ENCODE peak calls at places on chromosomes 16 and 17, in six cellular contexts. One of them, this sample, is unnamed.
A peak's percentile ranks its signal among the peaks of the same experiment; 100 is the strongest.

GRCh38 chr16:3508736-3509135 is 7.9 kb downstream of the CLUAP1 start:
- DNase-seq in midbrain: no peak
- DNase-seq in NCI-H1092: no peak
- DNase-seq in activated T-helper 1 cell treated with anti-CD3 and anti-CD28 coated beads, Interleukin-12 subunit alpha, Interleukin-12 subunit beta, Interleukin-2, Interleukin-4 antibody, amounts not matched to agents 30 ng/mL and 10 ng/mL and 1 ng/mL, durations not matched to agents 14 hours and 24 hours and 36 hours: no peak
- DNase-seq in fibroblast of lung: no peak
- DNase-seq in AG04450: no peak
- DNase-seq in this sample: no peak

GRCh38 chr16:57118461-57119084 is 26.2 kb downstream of the CPNE2 start:
- DNase-seq in activated T-helper 1 cell treated with anti-CD3 and anti-CD28 coated beads, Interleukin-12 subunit alpha, Interleukin-12 subunit beta, Interleukin-2, Interleukin-4 antibody, amounts not matched to agents 30 ng/mL and 10 ng/mL and 1 ng/mL, durations not matched to agents 14 hours and 24 hours and 36 hours: no peak
- DNase-seq in midbrain: no peak
- DNase-seq in AG04450: no peak
- DNase-seq in NCI-H1092: no peak
- DNase-seq in fibroblast of lung: no peak
- DNase-seq in this sample: no peak

GRCh38 chr17:14813649-14814048 is 451.5 kb downstream of the PMP22 start:
- DNase-seq in activated T-helper 1 cell treated with anti-CD3 and anti-CD28 coated beads, Interleukin-12 subunit alpha, Interleukin-12 subunit beta, Interleukin-2, Interleukin-4 antibody, amounts not matched to agents 30 ng/mL and 10 ng/mL and 1 ng/mL, durations not matched to agents 14 hours and 24 hours and 36 hours: no peak
- DNase-seq in NCI-H1092: no peak
- DNase-seq in fibroblast of lung: no peak
- DNase-seq in midbrain: no peak
- DNase-seq in AG04450: no peak
- DNase-seq in this sample: peak; percentile 95

GRCh38 chr16:21603920-21604319 is 4.5 kb downstream of the METTL9 start:
- DNase-seq in activated T-helper 1 cell treated with anti-CD3 and anti-CD28 coated beads, Interleukin-12 subunit alpha, Interleukin-12 subunit beta, Interleukin-2, Interleukin-4 antibody, amounts not matched to agents 30 ng/mL and 10 ng/mL and 1 ng/mL, durations not matched to agents 14 hours and 24 hours and 36 hours: no peak
- DNase-seq in AG04450: no peak
- DNase-seq in fibroblast of lung: peak; percentile 39
- DNase-seq in NCI-H1092: no peak
- DNase-seq in midbrain: no peak
- DNase-seq in this sample: no peak

GRCh38 chr16:62253926-62254325 is 217.7 kb upstream of the CDH8 start:
- DNase-seq in AG04450: no peak
- DNase-seq in midbrain: no peak
- DNase-seq in activated T-helper 1 cell treated with anti-CD3 and anti-CD28 coated beads, Interleukin-12 subunit alpha, Interleukin-12 subunit beta, Interleukin-2, Interleukin-4 antibody, amounts not matched to agents 30 ng/mL and 10 ng/mL and 1 ng/mL, durations not matched to agents 14 hours and 24 hours and 36 hours: no peak
- DNase-seq in NCI-H1092: no peak
- DNase-seq in fibroblast of lung: no peak
- DNase-seq in this sample: no peak

GRCh38 chr16:13999895-14000425 is 71.2 kb upstream of the MRTFB start:
- DNase-seq in AG04450: no peak
- DNase-seq in NCI-H1092: no peak
- DNase-seq in fibroblast of lung: no peak
- DNase-seq in midbrain: no peak
- DNase-seq in activated T-helper 1 cell treated with anti-CD3 and anti-CD28 coated beads, Interleukin-12 subunit alpha, Interleukin-12 subunit beta, Interleukin-2, Interleukin-4 antibody, amounts not matched to agents 30 ng/mL and 10 ng/mL and 1 ng/mL, durations not matched to agents 14 hours and 24 hours and 36 hours: no peak
- DNase-seq in this sample: no peak

GRCh38 chr17:36550491-36551417 is 6.0 kb downstream of the GGNBP2 start:
- DNase-seq in AG04450: no peak
- DNase-seq in activated T-helper 1 cell treated with anti-CD3 and anti-CD28 coated beads, Interleukin-12 subunit alpha, Interleukin-12 subunit beta, Interleukin-2, Interleukin-4 antibody, amounts not matched to agents 30 ng/mL and 10 ng/mL and 1 ng/mL, durations not matched to agents 14 hours and 24 hours and 36 hours: no peak
- DNase-seq in midbrain: peak; percentile 8
- DNase-seq in NCI-H1092: no peak
- DNase-seq in fibroblast of lung: no peak
- DNase-seq in this sample: no peak

GRCh38 chr17:74152591-74153455 is 50.7 kb upstream of the RPL38 start:
- DNase-seq in fibroblast of lung: no peak
- DNase-seq in midbrain: no peak
- DNase-seq in AG04450: no peak
- DNase-seq in NCI-H1092: no peak
- DNase-seq in activated T-helper 1 cell treated with anti-CD3 and anti-CD28 coated beads, Interleukin-12 subunit alpha, Interleukin-12 subunit beta, Interleukin-2, Interleukin-4 antibody, amounts not matched to agents 30 ng/mL and 10 ng/mL and 1 ng/mL, durations not matched to agents 14 hours and 24 hours and 36 hours: no peak
- DNase-seq in this sample: no peak

GRCh38 chr16:49494386-49495150 is 121.0 kb downstream of the C16orf78 start:
- DNase-seq in AG04450: no peak
- DNase-seq in activated T-helper 1 cell treated with anti-CD3 and anti-CD28 coated beads, Interleukin-12 subunit alpha, Interleukin-12 subunit beta, Interleukin-2, Interleukin-4 antibody, amounts not matched to agents 30 ng/mL and 10 ng/mL and 1 ng/mL, durations not matched to agents 14 hours and 24 hours and 36 hours: no peak
- DNase-seq in midbrain: no peak
- DNase-seq in fibroblast of lung: no peak
- DNase-seq in NCI-H1092: no peak
- DNase-seq in this sample: no peak

GRCh38 chr17:28357061-28357900 is at the start of gene POLDIP2:
- DNase-seq in midbrain: peak; percentile 97
- DNase-seq in NCI-H1092: peak; percentile 91
- DNase-seq in activated T-helper 1 cell treated with anti-CD3 and anti-CD28 coated beads, Interleukin-12 subunit alpha, Interleukin-12 subunit beta, Interleukin-2, Interleukin-4 antibody, amounts not matched to agents 30 ng/mL and 10 ng/mL and 1 ng/mL, durations not matched to agents 14 hours and 24 hours and 36 hours: peak; percentile 97
- DNase-seq in fibroblast of lung: peak; percentile 93
- DNase-seq in AG04450: peak; percentile 79
- DNase-seq in this sample: peak; percentile 97

GRCh38 chr17:49061524-49061943 is 64.3 kb downstream of the IGF2BP1 start:
- DNase-seq in midbrain: no peak
- DNase-seq in NCI-H1092: no peak
- DNase-seq in fibroblast of lung: peak; percentile 52
- DNase-seq in activated T-helper 1 cell treated with anti-CD3 and anti-CD28 coated beads, Interleukin-12 subunit alpha, Interleukin-12 subunit beta, Interleukin-2, Interleukin-4 antibody, amounts not matched to agents 30 ng/mL and 10 ng/mL and 1 ng/mL, durations not matched to agents 14 hours and 24 hours and 36 hours: no peak
- DNase-seq in AG04450: no peak
- DNase-seq in this sample: peak; percentile 12

GRCh38 chr17:56681561-56682266 is 88.2 kb downstream of the NOG start:
- DNase-seq in midbrain: no peak
- DNase-seq in NCI-H1092: no peak
- DNase-seq in AG04450: peak; percentile 87
- DNase-seq in fibroblast of lung: peak; percentile 99
- DNase-seq in activated T-helper 1 cell treated with anti-CD3 and anti-CD28 coated beads, Interleukin-12 subunit alpha, Interleukin-12 subunit beta, Interleukin-2, Interleukin-4 antibody, amounts not matched to agents 30 ng/mL and 10 ng/mL and 1 ng/mL, durations not matched to agents 14 hours and 24 hours and 36 hours: peak; percentile 12
- DNase-seq in this sample: no peak

GRCh38 chr17:61159415-61159814 is 240.2 kb upstream of the TBX2 start:
- DNase-seq in AG04450: no peak
- DNase-seq in midbrain: no peak
- DNase-seq in activated T-helper 1 cell treated with anti-CD3 and anti-CD28 coated beads, Interleukin-12 subunit alpha, Interleukin-12 subunit beta, Interleukin-2, Interleukin-4 antibody, amounts not matched to agents 30 ng/mL and 10 ng/mL and 1 ng/mL, durations not matched to agents 14 hours and 24 hours and 36 hours: no peak
- DNase-seq in fibroblast of lung: peak; percentile 72
- DNase-seq in NCI-H1092: no peak
- DNase-seq in this sample: peak; percentile 38

GRCh38 chr17:43931062-43931571 is 11.2 kb downstream of the PPY start:
- DNase-seq in midbrain: no peak
- DNase-seq in AG04450: no peak
- DNase-seq in NCI-H1092: no peak
- DNase-seq in activated T-helper 1 cell treated with anti-CD3 and anti-CD28 coated beads, Interleukin-12 subunit alpha, Interleukin-12 subunit beta, Interleukin-2, Interleukin-4 antibody, amounts not matched to agents 30 ng/mL and 10 ng/mL and 1 ng/mL, durations not matched to agents 14 hours and 24 hours and 36 hours: no peak
- DNase-seq in fibroblast of lung: no peak
- DNase-seq in this sample: no peak

GRCh38 chr17:73613947-73614655 is 30.1 kb downstream of the SDK2 start:
- DNase-seq in fibroblast of lung: no peak
- DNase-seq in NCI-H1092: no peak
- DNase-seq in activated T-helper 1 cell treated with anti-CD3 and anti-CD28 coated beads, Interleukin-12 subunit alpha, Interleukin-12 subunit beta, Interleukin-2, Interleukin-4 antibody, amounts not matched to agents 30 ng/mL and 10 ng/mL and 1 ng/mL, durations not matched to agents 14 hours and 24 hours and 36 hours: no peak
- DNase-seq in midbrain: no peak
- DNase-seq in AG04450: no peak
- DNase-seq in this sample: peak; percentile 67

GRCh38 chr17:66233023-66233753 is 4.0 kb upstream of the APOH start:
- DNase-seq in AG04450: no peak
- DNase-seq in fibroblast of lung: no peak
- DNase-seq in midbrain: no peak
- DNase-seq in NCI-H1092: no peak
- DNase-seq in activated T-helper 1 cell treated with anti-CD3 and anti-CD28 coated beads, Interleukin-12 subunit alpha, Interleukin-12 subunit beta, Interleukin-2, Interleukin-4 antibody, amounts not matched to agents 30 ng/mL and 10 ng/mL and 1 ng/mL, durations not matched to agents 14 hours and 24 hours and 36 hours: no peak
- DNase-seq in this sample: no peak